ENCODE peak calls at places on chromosomes 2 and 18, in four cellular contexts. L, Z, E and K are unnamed samples.

GRCh38 chr18:62288669-62289016 is 36.5 kb upstream of the TNFRSF11A start:
- DNase-seq in L (no peak), Z (no peak), E (no peak), K (no peak)

GRCh38 chr2:217798743-217799552 is 203.8 kb downstream of the TNS1 start:
- DNase-seq in L (no peak), Z (no peak), E (no peak), K (no peak)

GRCh38 chr2:191637182-191638078 is 40.5 kb upstream of the NABP1 start:
- DNase-seq in L (peak), Z (no peak), E (peak), K (no peak)

GRCh38 chr18:7789853-7790552 is 222.9 kb downstream of the PTPRM start:
- DNase-seq in L (no peak), Z (no peak), E (peak), K (no peak)

GRCh38 chr2:16765356-16765755 is 99.7 kb upstream of the CYRIA start:
- DNase-seq in L (no peak), Z (no peak), E (no peak), K (no peak)

GRCh38 chr2:197599285-197599965 is 76.0 kb downstream of the RFTN2 start:
- DNase-seq in L (peak), Z (no peak), E (peak), K (no peak)

GRCh38 chr2:63589148-63589972 is 597 bp downstream of the MDH1 start:
- DNase-seq in L (no peak), Z (no peak), E (no peak), K (no peak)

GRCh38 chr2:216987176-216987809 is 127.4 kb upstream of the TNP1 start:
- DNase-seq in L (no peak), Z (no peak), E (no peak), K (no peak)

GRCh38 chr18:13268746-13269285 is 50.3 kb downstream of the LDLRAD4 start:
- DNase-seq in L (no peak), Z (no peak), E (peak), K (no peak)

GRCh38 chr2:68295523-68295922 is 24.2 kb downstream of the CNRIP1 start:
- DNase-seq in L (no peak), Z (no peak), E (no peak), K (no peak)

GRCh38 chr2:156663757-156664409 is 227.7 kb downstream of the GPD2 start:
- DNase-seq in L (no peak), Z (no peak), E (no peak), K (no peak)

GRCh38 chr18:25352629-25353005 is 651 bp upstream of the ZNF521 start:
- DNase-seq in L (no peak), Z (no peak), E (no peak), K (no peak)

GRCh38 chr2:44776924-44777480 is 164.5 kb upstream of the SIX3 start:
- DNase-seq in L (no peak), Z (no peak), E (no peak), K (no peak)

GRCh38 chr2:134408386-134408785 is 154.5 kb downstream of the MGAT5 start:
- DNase-seq in L (no peak), Z (no peak), E (no peak), K (no peak)

GRCh38 chr2:42905341-42906114 is 113.1 kb upstream of the HAAO start:
- DNase-seq in L (no peak), Z (no peak), E (peak), K (no peak)
- TF ChIP-seq CTCF in L (no peak), Z (peak), E (peak), K (peak)

DNA sequence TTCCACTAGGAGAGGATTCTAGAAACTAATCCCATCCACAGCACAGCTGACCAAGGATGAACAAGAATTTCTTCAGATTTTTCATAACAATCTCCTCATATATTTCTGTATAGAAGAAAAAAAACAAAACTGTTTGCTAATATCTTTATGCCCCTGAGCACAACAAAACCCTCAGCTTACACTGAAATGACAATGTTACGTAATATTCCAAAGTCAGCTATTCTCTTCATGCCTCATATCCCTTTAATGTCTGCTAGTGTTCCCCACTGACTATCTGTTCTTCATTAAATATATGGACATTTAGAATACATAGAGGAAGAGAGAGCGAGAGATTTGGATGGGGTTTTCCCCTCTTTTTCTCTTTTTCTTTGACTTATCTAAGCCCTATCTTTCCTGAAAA is 87.9 kb upstream of the GULP1 start:
- DNase-seq in L (no peak), Z (no peak), E (no peak), K (no peak)
- H3K4me3 ChIP-seq in L (no peak), Z (no peak), E (no peak), K (no peak)

GRCh38 chr2:14942991-14943390 is 310.5 kb downstream of the LRATD1 start:
- DNase-seq in L (no peak), Z (no peak), E (no peak), K (no peak)

GRCh38 chr2:14941151-14941631 is 308.7 kb downstream of the LRATD1 start:
- DNase-seq in L (no peak), Z (no peak), E (no peak), K (no peak)

GRCh38 chr2:14944562-14945346 is 312.2 kb downstream of the LRATD1 start:
- DNase-seq in L (no peak), Z (no peak), E (peak), K (no peak)
- TF ChIP-seq CTCF in L (no peak), Z (no peak), E (peak), K (no peak)

DNA sequence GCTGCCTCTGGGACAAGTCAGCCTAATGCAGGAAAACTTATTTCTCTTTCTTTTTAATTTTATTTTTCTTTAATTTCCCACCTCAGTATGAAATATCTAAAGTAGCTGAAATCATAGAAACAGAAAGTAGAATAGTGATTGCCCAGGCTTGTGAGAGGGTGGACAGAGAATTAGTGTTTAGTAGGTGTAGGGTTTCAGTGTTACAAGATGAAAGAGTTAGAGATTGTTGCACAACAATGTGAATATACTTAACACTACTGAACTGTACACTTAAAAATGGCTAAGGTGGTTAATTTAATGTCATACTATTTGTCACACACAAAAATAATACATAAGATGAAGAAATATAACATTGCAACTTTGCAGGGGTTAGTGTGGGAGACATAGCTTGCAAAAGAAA is 80.8 kb downstream of the NAT8 start:
- DNase-seq in L (no peak), Z (no peak), E (peak), K (no peak)
- H3K4me3 ChIP-seq in L (no peak), Z (no peak), E (no peak), K (no peak)

GRCh38 chr2:201158111-201158929 is 24.6 kb upstream of the CASP10 start:
- DNase-seq in L (peak), Z (no peak), E (peak), K (peak)
- TF ChIP-seq CTCF in L (peak), Z (peak), E (peak), K (peak)

DNA sequence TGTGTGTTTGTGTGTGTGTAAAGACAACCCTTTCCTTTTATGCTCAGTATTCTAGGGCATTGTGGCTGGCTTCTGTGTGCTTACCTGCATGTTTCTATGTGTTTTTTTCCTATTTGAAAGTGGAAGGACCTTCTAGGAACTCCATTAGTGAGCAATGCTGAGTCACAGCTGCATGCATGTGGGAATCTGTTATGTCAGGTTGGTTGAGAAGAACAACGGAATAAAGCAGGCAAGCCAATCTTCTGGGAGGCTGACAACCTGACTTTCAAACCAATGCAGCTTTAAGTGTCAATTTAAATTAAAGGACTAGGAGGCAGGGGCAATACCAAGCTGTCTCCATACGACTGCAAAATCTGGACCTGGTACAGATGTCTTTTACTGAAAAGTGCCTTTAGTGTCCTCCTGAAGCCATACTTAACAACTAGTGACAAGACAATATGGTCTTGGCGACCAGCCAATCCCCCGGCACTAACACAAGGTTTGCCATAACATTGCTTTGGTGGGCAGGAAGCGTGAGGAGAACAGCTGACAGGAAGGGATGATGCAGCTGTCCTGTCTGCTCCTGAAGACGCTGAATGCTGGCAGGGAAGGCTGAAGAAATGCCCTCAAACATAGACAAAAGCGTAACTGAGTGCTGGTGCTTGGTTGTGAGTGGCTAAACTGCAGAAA is 514.7 kb upstream of the CDH7 start:
- DNase-seq in L (no peak), Z (no peak), E (peak), K (no peak)
- H3K4me3 ChIP-seq in L (no peak), Z (no peak), E (no peak), K (no peak)

GRCh38 chr2:70686577-70687460 is 81.2 kb downstream of the ADD2 start:
- DNase-seq in L (no peak), Z (peak), E (peak), K (no peak)
- TF ChIP-seq CTCF in L (no peak), Z (no peak), E (peak), K (peak)

GRCh38 chr2:158192515-158193234 is 91.0 kb downstream of the UPP2 start:
- DNase-seq in L (no peak), Z (no peak), E (no peak), K (no peak)

GRCh38 chr2:158191569-158191968 is 89.9 kb downstream of the UPP2 start:
- DNase-seq in L (no peak), Z (no peak), E (no peak), K (no peak)

GRCh38 chr2:158189526-158189925 is 87.8 kb downstream of the UPP2 start:
- DNase-seq in L (no peak), Z (no peak), E (no peak), K (no peak)

GRCh38 chr2:158194229-158194628 is 92.6 kb downstream of the UPP2 start:
- DNase-seq in L (no peak), Z (no peak), E (no peak), K (no peak)

GRCh38 chr2:158191076-158191566 is 89.4 kb downstream of the UPP2 start:
- DNase-seq in L (no peak), Z (no peak), E (peak), K (no peak)
- H3K4me3 ChIP-seq in L (no peak), Z (peak), E (no peak), K (no peak)

DNA sequence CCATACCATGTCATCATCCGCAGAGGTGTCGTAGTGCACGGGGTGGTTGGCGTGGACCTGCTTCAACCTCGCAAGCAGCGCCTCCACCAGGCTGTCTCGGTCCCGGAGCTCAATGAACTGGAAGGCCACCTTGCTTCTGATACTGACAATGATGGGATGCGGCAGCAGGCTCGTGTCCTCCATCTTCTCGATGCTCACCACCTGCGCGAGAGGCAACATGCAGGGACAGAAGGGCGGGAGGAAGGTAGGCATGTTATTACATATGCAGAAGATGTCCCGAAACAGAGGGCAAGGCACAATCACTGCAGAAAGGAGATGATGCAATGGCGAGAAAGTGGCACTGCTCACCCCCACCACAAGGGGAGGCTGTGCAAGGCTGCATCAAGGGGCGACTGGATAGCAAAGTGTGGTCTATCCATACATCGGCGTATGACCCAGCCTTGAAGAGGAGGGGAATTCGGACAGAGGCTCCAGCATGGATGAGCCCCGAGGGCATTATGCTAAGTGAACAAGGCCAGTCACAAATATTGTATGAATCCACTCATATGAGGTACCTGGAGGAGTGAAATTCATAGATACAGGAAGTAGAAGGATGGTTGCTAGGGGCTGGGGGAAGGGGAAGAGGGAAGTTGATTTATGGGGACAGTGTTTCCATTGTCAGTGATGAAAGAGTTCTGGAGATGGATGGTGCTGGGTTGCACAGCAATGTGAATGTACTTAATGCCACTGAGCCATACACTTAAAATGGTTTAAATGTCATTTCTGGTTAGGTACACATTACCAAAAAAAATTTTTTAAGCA is 36.6 kb downstream of the RPL31 start:
- DNase-seq in L (no peak), Z (no peak), E (no peak), K (no peak)
- TF ChIP-seq CTCF in L (no peak), Z (no peak), E (peak), K (peak)

GRCh38 chr2:25161055-25161781 is 7.2 kb downstream of the POMC start:
- DNase-seq in L (peak), Z (peak), E (no peak), K (no peak)
- H3K4me3 ChIP-seq in L (peak), Z (peak), E (no peak), K (peak)